ENCODE peak calls at places on chromosome 2, in six cellular contexts. H is Daoy; C is KBM-7; U is stimulated activated CD4-positive, alpha-beta T cell treated with anti-CD3 and anti-CD28 coated beads, Interleukin-15, amount 100 ng/mL, for 1 hour; R is dorsolateral prefrontal cortex; Z is type B pancreatic cell. Q is an unnamed sample.
A peak's percentile ranks its signal among the peaks of the same experiment; 100 is the strongest.

GRCh38 chr2:186059096-186059495 is 320.5 kb downstream of the FSIP2 start:
- DNase-seq in R (no peak), U (no peak), C (no peak), H (no peak), Z (no peak), Q (no peak)

GRCh38 chr2:26608557-26608956 is 32.6 kb downstream of the CIB4 start:
- DNase-seq in U (no peak), R (no peak), Z (peak; percentile 58), C (no peak), H (no peak), Q (no peak)

GRCh38 chr2:204313256-204313655 is 232.0 kb upstream of the PARD3B start:
- DNase-seq in R (no peak), U (no peak), C (no peak), Z (no peak), H (no peak), Q (no peak)

GRCh38 chr2:31079665-31080064 is 58.6 kb downstream of the GALNT14 start:
- DNase-seq in U (no peak), Z (no peak), C (no peak), H (no peak), R (no peak), Q (no peak)

GRCh38 chr2:12176621-12177020 is 430.2 kb downstream of the LPIN1 start:
- DNase-seq in C (no peak), Z (no peak), U (no peak), R (no peak), H (no peak), Q (no peak)

GRCh38 chr2:219475697-219476604 is 22.7 kb upstream of the GMPPA start:
- DNase-seq in U (peak; percentile 53), C (peak; percentile 78), H (peak; percentile 71), Z (peak; percentile 87), R (peak; percentile 67), Q (peak; percentile 71)

GRCh38 chr2:209383212-209383611 is 40.6 kb upstream of the MAP2 start:
- DNase-seq in R (no peak), U (no peak), C (no peak), H (peak; percentile 43), Z (no peak), Q (no peak)

GRCh38 chr2:162016080-162016479 is 57.9 kb downstream of the DPP4 start:
- DNase-seq in C (no peak), R (no peak), H (no peak), U (no peak), Z (no peak), Q (no peak)

GRCh38 chr2:5409925-5410360 is 282.2 kb upstream of the SOX11 start:
- DNase-seq in C (no peak), Z (no peak), R (no peak), U (no peak), H (no peak), Q (no peak)

GRCh38 chr2:234792566-234792965 is 159.3 kb upstream of the SH3BP4 start:
- DNase-seq in C (no peak), H (peak; percentile 90), Z (no peak), U (no peak), R (no peak), Q (no peak)

GRCh38 chr2:52390651-52391050 is 1358.7 kb upstream of the NRXN1 start:
- DNase-seq in Z (no peak), H (no peak), R (no peak), U (no peak), C (no peak), Q (no peak)

GRCh38 chr2:69589973-69590652 is 53.4 kb downstream of the AAK1 start:
- DNase-seq in Z (no peak), U (no peak), C (no peak), R (no peak), H (peak; percentile 9), Q (no peak)

GRCh38 chr2:240434728-240435456 is 571 bp upstream of the GPC1 start:
- DNase-seq in H (peak; percentile 94), Z (peak; percentile 89), C (peak; percentile 57), R (peak; percentile 94), U (peak; percentile 75), Q (peak; percentile 96)

GRCh38 chr2:54814367-54815155 is 91.1 kb downstream of the EML6 start:
- DNase-seq in U (no peak), C (no peak), R (no peak), H (no peak), Z (no peak), Q (no peak)

GRCh38 chr2:138712212-138712979 is 67.8 kb downstream of the NXPH2 start:
- DNase-seq in U (no peak), H (no peak), R (no peak), C (no peak), Z (no peak), Q (no peak)

GRCh38 chr2:111676423-111676822 is 207.6 kb downstream of the ANAPC1 start:
- DNase-seq in U (no peak), C (no peak), R (no peak), H (no peak), Z (no peak), Q (no peak)

GRCh38 chr2:218275368-218276072 is 5.2 kb downstream of the PNKD start:
- DNase-seq in C (no peak), H (no peak), R (no peak), U (no peak), Z (no peak), Q (no peak)

Q was measured in right lobe of liver.